ENCODE peak calls at places on chromosomes 16 and 17, in five cellular contexts. A, K, J, U and I are unnamed samples.

GRCh38 chr16:89422527-89422904 is 67.8 kb downstream of the ANKRD11 start:
- DNase-seq in J (no peak), K (no peak), U (no peak), A (peak), I (no peak)

GRCh38 chr17:59154721-59155438 is at the start of gene SKA2:
- DNase-seq in U (peak), A (peak), K (no peak), J (peak), I (peak)

GRCh38 chr17:81537343-81537855 is 9.2 kb downstream of the FSCN2 start:
- DNase-seq in K (no peak), A (no peak), U (no peak), J (peak), I (peak)

GRCh38 chr16:1613728-1614225 is 1.6 kb downstream of the CRAMP1 start:
- DNase-seq in K (no peak), A (no peak), U (no peak), J (no peak), I (no peak)

GRCh38 chr17:68255731-68256538 is 8.1 kb downstream of the AMZ2 start:
- DNase-seq in U (no peak), A (no peak), K (peak), J (no peak), I (no peak)

GRCh38 chr17:10843806-10844205 is 5.9 kb upstream of the PIRT start:
- DNase-seq in J (no peak), U (no peak), A (no peak), K (no peak), I (no peak)

GRCh38 chr16:851871-852270 is 51.3 kb upstream of the GNG13 start:
- DNase-seq in K (no peak), U (no peak), A (no peak), J (no peak), I (no peak)

GRCh38 chr16:48350716-48351115 is 34.5 kb downstream of the SIAH1 start:
- DNase-seq in K (no peak), U (no peak), J (no peak), A (no peak), I (no peak)

GRCh38 chr16:74922150-74923138 is 62.5 kb downstream of the WDR59 start:
- DNase-seq in A (no peak), J (no peak), U (no peak), K (peak), I (no peak)

GRCh38 chr17:20735796-20736195 is 156.3 kb downstream of the CDRT15L2 start:
- DNase-seq in U (no peak), K (no peak), J (no peak), A (no peak), I (no peak)

GRCh38 chr17:79023886-79024771 is at the start of gene C1QTNF1:
- DNase-seq in J (peak), U (no peak), K (no peak), A (no peak), I (peak)

GRCh38 chr17:37643829-37644228 is 583 bp upstream of the DDX52 start:
- DNase-seq in A (no peak), U (no peak), K (no peak), J (no peak), I (peak)

GRCh38 chr17:45334701-45335677 is 18.2 kb upstream of the MAP3K14 start:
- DNase-seq in U (no peak), A (no peak), K (no peak), J (no peak), I (no peak)

GRCh38 chr17:49459401-49459984 is 35.6 kb upstream of the NGFR start:
- DNase-seq in J (peak), U (no peak), A (no peak), K (peak), I (no peak)

GRCh38 chr16:88070341-88070740 is 119.1 kb downstream of the BANP start:
- DNase-seq in K (no peak), J (no peak), A (no peak), U (no peak), I (no peak)

GRCh38 chr17:18026408-18026776 is 12.6 kb downstream of the ATPAF2 start:
- DNase-seq in J (no peak), K (no peak), A (no peak), U (no peak), I (no peak)
- TF ChIP-seq KDM1A in J (no peak), K (no peak), A (no peak), U (no peak), I (no peak)

GRCh38 chr17:39200957-39201510 is 951 bp downstream of the RPL19 start:
- DNase-seq in U (no peak), A (no peak), K (no peak), J (no peak), I (no peak)
- TF ChIP-seq KDM1A in U (no peak), A (no peak), K (no peak), J (no peak), I (no peak)

GRCh38 chr17:32528825-32529224 is 42.0 kb downstream of the CDK5R1 start:
- DNase-seq in K (no peak), U (no peak), A (no peak), J (no peak), I (no peak)
- TF ChIP-seq KDM1A in K (no peak), U (no peak), A (no peak), J (no peak), I (no peak)

GRCh38 chr16:67862623-67863583 is 9.9 kb upstream of the EDC4 start:
- DNase-seq in U (no peak), K (no peak), J (no peak), A (no peak), I (no peak)

GRCh38 chr16:67864594-67864993 is 8.3 kb upstream of the EDC4 start:
- DNase-seq in A (no peak), J (no peak), U (no peak), K (no peak), I (no peak)

GRCh38 chr16:67868290-67868689 is 4.6 kb upstream of the EDC4 start:
- DNase-seq in U (no peak), A (no peak), J (no peak), K (no peak), I (no peak)

GRCh38 chr16:67861877-67862276 is 11.0 kb upstream of the EDC4 start:
- DNase-seq in K (no peak), U (no peak), A (no peak), J (no peak), I (no peak)

DNA sequence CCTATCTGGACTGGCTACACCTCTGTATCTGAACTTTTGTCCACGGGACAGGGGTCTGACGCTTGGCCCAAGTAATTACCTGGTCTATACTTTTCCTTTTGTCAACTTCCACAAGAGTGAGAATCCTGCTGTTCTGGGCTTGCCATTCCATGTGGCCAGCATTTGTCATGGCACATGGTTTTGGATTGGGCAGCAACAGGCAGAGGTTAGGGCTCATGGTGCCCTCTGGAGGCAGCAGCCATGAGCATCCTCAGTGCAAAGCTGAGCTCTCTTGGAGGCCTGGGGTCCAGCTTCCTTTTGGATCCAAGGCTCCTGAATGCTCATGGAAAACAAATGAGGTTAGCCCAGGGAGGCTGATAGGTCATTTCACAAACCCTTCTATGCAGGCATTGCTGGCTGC is 7.5 kb upstream of the EDC4 start:
- DNase-seq in A (no peak), K (peak), J (no peak), U (no peak), I (peak)
- TF ChIP-seq KDM1A in A (no peak), K (no peak), J (no peak), U (no peak), I (no peak)

GRCh38 chr17:63102034-63102433 is 136.0 kb downstream of the TANC2 start:
- DNase-seq in A (no peak), K (no peak), U (no peak), J (no peak), I (no peak)
- TF ChIP-seq KDM1A in A (no peak), K (no peak), U (no peak), J (no peak), I (no peak)